ENCODE peak calls at places on chromosome X, in seven cellular contexts. S is GM12878; I is CD8-positive, alpha-beta memory T cell; X is upper lobe of right lung; H is spleen; B is fibroblast of lung; M is effector memory CD4-positive, alpha-beta T cell. W is an unnamed sample.

GRCh38 chrX:31931225-31931624 is 859.4 kb upstream of the FTHL17 start:
- DNase-seq in B (peak; percentile 50), I (no peak), X (no peak), S (no peak), M (no peak), H (no peak), W (no peak)

GRCh38 chrX:13967636-13968035 is 62.1 kb downstream of the GEMIN8 start:
- DNase-seq in M (no peak), I (no peak), S (no peak), H (no peak), B (no peak), X (no peak), W (no peak)

GRCh38 chrX:124300412-124300811 is 32.0 kb upstream of the TEX13D start:
- DNase-seq in H (no peak), B (no peak), I (peak; percentile 39), S (no peak), X (no peak), M (no peak), W (no peak)

GRCh38 chrX:145825896-145826295 is 8.3 kb downstream of the SLITRK2 start:
- DNase-seq in B (peak; percentile 43), M (no peak), X (no peak), H (no peak), I (no peak), S (no peak), W (no peak)

GRCh38 chrX:134537179-134537945 is 77.4 kb downstream of the HPRT1 start:
- DNase-seq in M (no peak), I (no peak), S (no peak), H (no peak), B (peak; percentile 63), X (no peak), W (no peak)

GRCh38 chrX:10922158-10922557 is 189.0 kb upstream of the HCCS start:
- DNase-seq in M (no peak), X (no peak), I (no peak), H (no peak), S (no peak), B (peak; percentile 81), W (peak; percentile 28)

GRCh38 chrX:3582421-3582820 is 131.0 kb downstream of the PRKX start:
- DNase-seq in M (no peak), I (no peak), X (no peak), B (peak; percentile 1), H (no peak), S (no peak), W (no peak)

GRCh38 chrX:141815904-141816303 is 22.2 kb upstream of the MAGEC3 start:
- DNase-seq in I (no peak), X (no peak), B (no peak), H (no peak), M (no peak), S (no peak), W (no peak)

GRCh38 chrX:155056471-155056870 is 14.5 kb downstream of the CMC4 start:
- DNase-seq in I (no peak), H (no peak), M (no peak), B (no peak), X (no peak), S (no peak), W (no peak)

GRCh38 chrX:30649859-30650258 is 3.4 kb upstream of the GK start:
- DNase-seq in S (no peak), H (no peak), B (peak; percentile 63), M (no peak), I (no peak), X (no peak), W (no peak)

GRCh38 chrX:20325786-20326388 is 59.2 kb upstream of the RPS6KA3 start:
- DNase-seq in I (no peak), B (no peak), S (no peak), M (no peak), H (no peak), X (no peak), W (no peak)

GRCh38 chrX:129559800-129560199 is 19.7 kb downstream of the OCRL start:
- DNase-seq in B (no peak), M (no peak), S (no peak), H (no peak), I (no peak), X (no peak), W (no peak)

GRCh38 chrX:39953879-39954278 is 143.9 kb downstream of the BCOR start:
- DNase-seq in H (no peak), B (peak; percentile 77), I (no peak), M (no peak), X (peak; percentile 87), S (no peak), W (no peak)

GRCh38 chrX:53190363-53190960 is 34.5 kb downstream of the KDM5C start:
- DNase-seq in M (no peak), X (no peak), H (no peak), I (no peak), B (no peak), S (no peak), W (no peak)

GRCh38 chrX:153459976-153460375 is 10.4 kb downstream of the HAUS7 start:
- DNase-seq in S (no peak), B (peak; percentile 38), M (no peak), I (no peak), X (no peak), H (no peak), W (no peak)

GRCh38 chrX:53686151-53686885 is at the start of gene HUWE1:
- DNase-seq in I (peak; percentile 72), M (peak; percentile 69), S (no peak), X (peak; percentile 90), H (peak; percentile 95), B (peak; percentile 73), W (no peak)

GRCh38 chrX:8939344-8939743 is 94.6 kb downstream of the FAM9B start:
- DNase-seq in H (no peak), B (no peak), S (no peak), I (no peak), X (no peak), M (no peak), W (no peak)

GRCh38 chrX:151871244-151871643 is 41.4 kb upstream of the MAGEA4 start:
- DNase-seq in X (no peak), B (peak; percentile 66), S (no peak), I (no peak), M (no peak), H (no peak), W (no peak)

GRCh38 chrX:70480660-70481018 is 36.0 kb downstream of the DLG3 start:
- DNase-seq in X (no peak), B (no peak), I (no peak), S (no peak), M (no peak), H (no peak), W (no peak)

GRCh38 chrX:19613645-19614323 is 98.5 kb upstream of the MAP3K15 start:
- DNase-seq in S (no peak), X (peak; percentile 85), B (no peak), I (no peak), H (no peak), M (no peak), W (no peak)

GRCh38 chrX:141320801-141321200 is 78.5 kb upstream of the SPANXC start:
- DNase-seq in I (no peak), X (no peak), H (no peak), B (no peak), S (no peak), M (no peak), W (no peak)

GRCh38 chrX:15854080-15854655 is 445 bp downstream of the AP1S2 start:
- DNase-seq in I (no peak), M (no peak), S (no peak), B (peak; percentile 2), X (peak; percentile 78), H (peak; percentile 94), W (no peak)
- H3K27ac ChIP-seq in I (peak overlapping the region; percentile 24), M (peak overlapping the region; percentile 66), S (peak overlapping the region; percentile 90), B (peak overlapping the region; percentile 17), X (peak overlapping the region; percentile 82), H (peak overlapping the region; percentile 95), W (no peak overlapping the region)

GRCh38 chrX:45803383-45803921 is 602.8 kb upstream of the DIPK2B start:
- DNase-seq in S (no peak), X (no peak), B (peak; percentile 90), H (no peak), I (no peak), M (no peak), W (peak; percentile 73)
- H3K4me1 ChIP-seq in S (peaks cover 10% of the 10 kb centered on the region), X (no peaks in the 10 kb centered on the region), B (peaks cover 15% of the 10 kb centered on the region), H (peaks cover 26% of the 10 kb centered on the region), I (peaks cover 15% of the 10 kb centered on the region), M (peaks cover 14% of the 10 kb centered on the region), W (peaks cover 74% of the 10 kb centered on the region)

DNA sequence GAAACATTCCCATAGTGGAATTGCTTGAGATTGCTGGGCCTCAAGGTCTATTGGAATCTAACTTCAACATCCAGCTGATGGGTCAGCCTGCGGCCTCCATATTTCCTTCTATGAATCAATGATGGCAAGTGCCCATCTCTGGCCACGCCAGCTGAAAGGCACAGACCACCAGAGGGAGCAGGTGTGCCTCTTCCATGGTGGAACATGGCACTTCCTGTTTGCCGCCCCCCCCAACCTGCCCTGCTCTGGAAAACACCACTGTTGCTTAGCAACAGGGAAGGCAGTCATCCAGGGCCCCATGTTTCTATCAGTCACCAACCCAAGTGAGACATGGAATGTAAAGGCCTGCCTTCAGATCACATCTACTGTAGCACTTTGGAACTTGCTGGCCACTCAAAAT is 11.6 kb downstream of the PAGE4 start:
- DNase-seq in I (peak; percentile 7), X (peak; percentile 71), B (peak; percentile 22), H (no peak), M (peak; percentile 5), S (peak; percentile 15), W (no peak)
- H3K27me3 ChIP-seq in I (no peaks in the 10 kb centered on the region), X (no peaks in the 10 kb centered on the region), B (no peaks in the 10 kb centered on the region), H (peaks cover 13% of the 10 kb centered on the region), M (no peaks in the 10 kb centered on the region), S (no peaks in the 10 kb centered on the region), W (no peaks in the 10 kb centered on the region)

GRCh38 chrX:48474127-48474526 is 1.9 kb upstream of the FTSJ1 start:
- DNase-seq in H (no peak), S (no peak), X (no peak), B (peak; percentile 21), M (no peak), I (no peak), W (no peak)

GRCh38 chrX:48475774-48476577 is at the start of gene FTSJ1:
- DNase-seq in X (peak; percentile 93), H (peak; percentile 96), M (peak; percentile 87), I (peak; percentile 91), B (peak; percentile 94), S (peak; percentile 79), W (no peak)

GRCh38 chrX:48475295-48475694 is 704 bp upstream of the FTSJ1 start:
- DNase-seq in I (no peak), X (no peak), M (no peak), B (no peak), H (no peak), S (no peak), W (no peak)

GRCh38 chrX:48473718-48473990 is 2.3 kb upstream of the FTSJ1 start:
- DNase-seq in I (no peak), H (no peak), B (no peak), M (no peak), S (no peak), X (no peak), W (no peak)

GRCh38 chrX:48474581-48474980 is 1.4 kb upstream of the FTSJ1 start:
- DNase-seq in H (no peak), I (no peak), B (no peak), M (no peak), X (no peak), S (no peak), W (no peak)
- H3K27ac ChIP-seq in H (no peak overlapping the region), I (no peak overlapping the region), B (no peak overlapping the region), M (no peak overlapping the region), X (no peak overlapping the region), S (no peak overlapping the region), W (peak overlapping the region; percentile 73)

W was measured in keratinocyte.